ENCODE peak calls at places on chromosome 22, in seven cellular contexts. T is HTR-8/SVneo; H is renal cortical epithelial cell; C is effector CD4-positive, alpha-beta T cell; U is activated gamma-delta T cell treated with anti-CD3 and anti-CD28 coated beads, Interleukin-2, amount 50 U/mL, for 16 hours; N is stimulated activated CD8-positive, alpha-beta memory T cell treated with anti-CD3 and anti-CD28 coated beads, Interleukin-2, amount 100 ng/mL, for 48 hours; S is stimulated activated CD4-positive, alpha-beta T cell treated with anti-CD3 and anti-CD28 coated beads, Interleukin-2, amount 100 ng/mL, for 48 hours. M is an unnamed sample.
A peak's percentile ranks its signal among the peaks of the same experiment; 100 is the strongest.

GRCh38 chr22:38832005-38832978 is 11.5 kb downstream of the NPTXR start:
- DNase-seq in C (no peak), S (no peak), T (no peak), U (no peak), H (no peak), N (no peak), M (no peak)

GRCh38 chr22:27241430-27242110 is 560.0 kb downstream of the MN1 start:
- DNase-seq in C (no peak), U (no peak), T (no peak), S (no peak), N (no peak), H (peak; percentile 46), M (peak; percentile 35)

GRCh38 chr22:21051145-21051835 is 5.5 kb downstream of the LRRC74B start:
- DNase-seq in N (no peak), H (no peak), C (no peak), T (no peak), U (no peak), S (no peak), M (no peak)

GRCh38 chr22:37909756-37910155 is 3.7 kb downstream of the MICALL1 start:
- DNase-seq in U (no peak), N (no peak), H (no peak), T (no peak), S (no peak), C (no peak), M (no peak)

GRCh38 chr22:22940961-22941605 is 53.5 kb downstream of the IGLL5 start:
- DNase-seq in S (no peak), U (no peak), N (no peak), H (no peak), C (no peak), T (no peak), M (no peak)

GRCh38 chr22:27317156-27317555 is 484.4 kb downstream of the MN1 start:
- DNase-seq in S (no peak), C (no peak), N (no peak), T (no peak), U (no peak), H (peak; percentile 32), M (no peak)

GRCh38 chr22:24428751-24429410 is 1.5 kb downstream of the ADORA2A start:
- DNase-seq in C (no peak), T (no peak), S (no peak), U (no peak), H (no peak), N (no peak), M (no peak)

GRCh38 chr22:24834845-24835570 is 29.0 kb downstream of the SGSM1 start:
- DNase-seq in T (no peak), H (peak; percentile 5), S (no peak), N (no peak), U (no peak), C (no peak), M (peak; percentile 23)

GRCh38 chr22:17009640-17010291 is 1.7 kb upstream of the GAB4 start:
- DNase-seq in T (no peak), U (no peak), N (no peak), C (no peak), H (no peak), S (no peak), M (no peak)

GRCh38 chr22:22125028-22125578 is 119.5 kb upstream of the VPREB1 start:
- DNase-seq in C (no peak), S (no peak), H (no peak), N (no peak), U (no peak), T (no peak), M (no peak)

GRCh38 chr22:23767673-23768548 is at the start of gene CHCHD10:
- DNase-seq in N (peak; percentile 74), U (peak; percentile 63), T (peak; percentile 71), H (peak; percentile 33), S (peak; percentile 70), C (peak; percentile 64), M (peak; percentile 69)

GRCh38 chr22:49392247-49392646 is 435.4 kb downstream of the BRD1 start:
- DNase-seq in C (no peak), N (no peak), H (no peak), S (no peak), T (no peak), U (no peak), M (no peak)

GRCh38 chr22:23681026-23681809 is 9.6 kb upstream of the RGL4 start:
- DNase-seq in C (no peak), U (no peak), S (no peak), H (no peak), T (no peak), N (no peak), M (no peak)

GRCh38 chr22:35649026-35649553 is 844 bp downstream of the APOL6 start:
- DNase-seq in T (no peak), H (no peak), C (no peak), N (no peak), U (no peak), S (no peak), M (no peak)

GRCh38 chr22:49999901-50000586 is 12.5 kb downstream of the IL17REL start:
- DNase-seq in S (no peak), N (no peak), H (no peak), T (no peak), C (no peak), U (no peak), M (no peak)

GRCh38 chr22:30742291-30743256 is 47.9 kb downstream of the OSBP2 start:
- DNase-seq in U (no peak), N (no peak), S (no peak), C (no peak), T (no peak), H (peak; percentile 9), M (no peak)

GRCh38 chr22:22061085-22062077 is 78.8 kb upstream of the TOP3B start:
- DNase-seq in H (no peak), U (no peak), C (no peak), S (no peak), N (no peak), T (no peak), M (no peak)

GRCh38 chr22:17536269-17536668 is 27.0 kb upstream of the SLC25A18 start:
- DNase-seq in S (no peak), N (no peak), U (no peak), C (no peak), T (no peak), H (peak; percentile 2), M (no peak)

GRCh38 chr22:48972979-48973693 is 854.5 kb downstream of the BRD1 start:
- DNase-seq in T (no peak), N (no peak), S (no peak), H (no peak), U (no peak), C (no peak), M (no peak)

GRCh38 chr22:36052505-36052941 is 23.9 kb upstream of the RBFOX2 start:
- DNase-seq in H (peak; percentile 53), U (no peak), N (no peak), T (no peak), C (no peak), S (no peak), M (peak; percentile 49)

GRCh38 chr22:31075961-31076360 is 5.2 kb upstream of the SMTN start:
- DNase-seq in N (no peak), T (no peak), U (no peak), H (no peak), S (no peak), C (no peak), M (no peak)

GRCh38 chr22:50268655-50269113 is 1.5 kb downstream of the MAPK11 start:
- DNase-seq in T (no peak), S (no peak), U (no peak), N (no peak), H (no peak), C (no peak), M (peak; percentile 21)

GRCh38 chr22:24582111-24582814 is 10.6 kb downstream of the LRRC75B start:
- DNase-seq in U (no peak), N (no peak), S (no peak), H (no peak), T (no peak), C (no peak), M (no peak)

GRCh38 chr22:45629469-45630089 is 42.1 kb upstream of the ATXN10 start:
- DNase-seq in H (no peak), T (no peak), U (no peak), S (no peak), N (no peak), C (no peak), M (no peak)

GRCh38 chr22:32880906-32881596 is 79.5 kb downstream of the TIMP3 start:
- DNase-seq in H (no peak), N (no peak), T (peak; percentile 50), S (no peak), U (no peak), C (no peak), M (peak; percentile 7)

GRCh38 chr22:19419464-19420178 is 11.9 kb downstream of the HIRA start:
- DNase-seq in N (no peak), S (peak; percentile 12), U (no peak), C (no peak), T (no peak), H (no peak), M (peak; percentile 62)

GRCh38 chr22:32103648-32104326 is 55.3 kb downstream of the C22orf42 start:
- DNase-seq in H (peak; percentile 11), T (no peak), U (no peak), N (no peak), C (no peak), S (no peak), M (peak; percentile 24)

GRCh38 chr22:43381693-43382092 is 30.1 kb upstream of the MPPED1 start:
- DNase-seq in C (no peak), S (no peak), T (no peak), H (no peak), N (no peak), U (no peak), M (peak; percentile 47)

GRCh38 chr22:31286360-31287255 is 5.7 kb downstream of the PIK3IP1 start:
- DNase-seq in U (peak; percentile 57), C (peak; percentile 69), S (no peak), H (no peak), T (no peak), N (no peak), M (no peak)

GRCh38 chr22:48895341-48895740 is 932.3 kb downstream of the BRD1 start:
- DNase-seq in S (no peak), C (no peak), U (no peak), H (no peak), N (no peak), T (no peak), M (no peak)

GRCh38 chr22:27412866-27413445 is 388.6 kb downstream of the MN1 start:
- DNase-seq in T (no peak), N (no peak), S (no peak), H (no peak), U (no peak), C (no peak), M (no peak)

GRCh38 chr22:37639070-37639760 is at the start of gene SH3BP1:
- DNase-seq in T (peak; percentile 51), S (peak; percentile 34), U (peak; percentile 41), C (peak; percentile 48), N (peak; percentile 61), H (no peak), M (no peak)

GRCh38 chr22:46993626-46994025 is 231.2 kb downstream of the TBC1D22A start:
- DNase-seq in C (no peak), T (no peak), H (no peak), S (no peak), N (no peak), U (no peak), M (no peak)

GRCh38 chr22:29580200-29580810 is 608 bp downstream of the NIPSNAP1 start:
- DNase-seq in T (no peak), N (no peak), C (no peak), U (no peak), H (no peak), S (no peak), M (no peak)

GRCh38 chr22:22168190-22168940 is 76.2 kb upstream of the VPREB1 start:
- DNase-seq in S (no peak), U (no peak), H (peak; percentile 55), C (no peak), N (no peak), T (peak; percentile 3), M (peak; percentile 24)

GRCh38 chr22:19037282-19038163 is 84.7 kb downstream of the DGCR2 start:
- DNase-seq in T (no peak), H (no peak), N (no peak), S (no peak), U (no peak), C (no peak), M (no peak)